ENCODE peak calls at places on chromosomes 7 and 10, in seven cellular contexts. D is right lobe of liver; Q is effector memory CD4-positive, alpha-beta T cell; J is left ventricle myocardium inferior; C is CD8-positive, alpha-beta T cell; E is CD4-positive, alpha-beta memory T cell; L is HCT116. G is an unnamed sample.

GRCh38 chr10:86851329-86852207 is 95.1 kb downstream of the BMPR1A start:
- DNase-seq in Q (no peak), C (no peak), L (no peak), D (no peak), J (no peak), E (no peak), G (no peak)

GRCh38 chr7:1855396-1856160 is 185.5 kb downstream of the ELFN1 start:
- DNase-seq in E (no peak), Q (no peak), C (no peak), D (peak; percentile 47), J (peak; percentile 7), L (no peak), G (no peak)

GRCh38 chr7:14418633-14419032 is 429.2 kb upstream of the ETV1 start:
- DNase-seq in L (no peak), C (no peak), D (no peak), E (no peak), Q (no peak), J (no peak), G (no peak)

GRCh38 chr7:20684581-20684980 is 69.1 kb downstream of the ABCB5 start:
- DNase-seq in E (no peak), L (no peak), D (no peak), J (no peak), Q (no peak), C (no peak), G (no peak)

GRCh38 chr7:38411404-38411803 is 138.0 kb upstream of the TARP start:
- DNase-seq in C (no peak), J (no peak), Q (no peak), L (peak; percentile 21), E (no peak), D (no peak), G (peak; percentile 72)

GRCh38 chr7:48992816-48993215 is 68.5 kb downstream of the CDC14C start:
- DNase-seq in C (no peak), E (no peak), Q (no peak), D (no peak), L (no peak), J (no peak), G (no peak)

GRCh38 chr10:69962746-69963135 is 89.9 kb upstream of the MACROH2A2 start:
- DNase-seq in E (no peak), Q (no peak), C (no peak), D (no peak), L (no peak), J (no peak), G (no peak)

GRCh38 chr10:99621454-99622246 is 1.4 kb upstream of the SLC25A28 start:
- DNase-seq in D (no peak), Q (no peak), L (no peak), E (no peak), J (no peak), C (no peak), G (no peak)

GRCh38 chr10:124151466-124152095 is 58.2 kb upstream of the CHST15 start:
- DNase-seq in J (no peak), E (no peak), C (no peak), L (no peak), Q (no peak), D (no peak), G (peak; percentile 56)

GRCh38 chr10:5480162-5480931 is 19.0 kb downstream of the CALML5 start:
- DNase-seq in C (no peak), E (no peak), L (no peak), Q (no peak), J (no peak), D (no peak), G (peak; percentile 22)

GRCh38 chr10:79349766-79350406 is 2.6 kb downstream of the PPIF start:
- DNase-seq in Q (no peak), D (no peak), E (no peak), J (no peak), C (no peak), L (no peak), G (no peak)

GRCh38 chr10:8070440-8070839 is 16.0 kb downstream of the GATA3 start:
- DNase-seq in J (no peak), E (no peak), C (no peak), D (no peak), L (no peak), Q (no peak), G (no peak)

GRCh38 chr10:32985781-32986350 is 27.8 kb upstream of the ITGB1 start:
- DNase-seq in D (no peak), Q (no peak), J (no peak), C (no peak), L (no peak), E (no peak), G (no peak)

GRCh38 chr7:127598318-127598717 is 4.8 kb downstream of the FSCN3 start:
- DNase-seq in Q (no peak), D (no peak), J (no peak), L (peak; percentile 49), E (no peak), C (no peak), G (peak; percentile 93)

GRCh38 chr10:5615263-5615820 is 51.1 kb downstream of the ASB13 start:
- DNase-seq in Q (no peak), L (no peak), D (peak; percentile 25), C (no peak), E (no peak), J (no peak), G (no peak)

GRCh38 chr7:128357366-128357662 is 4.2 kb downstream of the PRRT4 start:
- DNase-seq in Q (no peak), J (no peak), D (no peak), C (no peak), L (no peak), E (no peak), G (no peak)

GRCh38 chr10:50324680-50325393 is 73.5 kb upstream of the ASAH2 start:
- DNase-seq in D (no peak), E (no peak), C (no peak), Q (no peak), L (no peak), J (no peak), G (no peak)

GRCh38 chr7:20323587-20323986 is 7.1 kb upstream of the ITGB8 start:
- DNase-seq in C (no peak), E (no peak), D (no peak), J (no peak), Q (no peak), L (no peak), G (no peak)

GRCh38 chr10:88457680-88458079 is 125.4 kb downstream of the RNLS start:
- DNase-seq in Q (no peak), L (no peak), D (no peak), J (no peak), E (no peak), C (no peak), G (no peak)

GRCh38 chr7:144818516-144818915 is 17.3 kb downstream of the TPK1 start:
- DNase-seq in L (no peak), D (no peak), E (peak; percentile 72), Q (peak; percentile 49), J (no peak), C (peak; percentile 39), G (no peak)

GRCh38 chr7:144819566-144819965 is 16.3 kb downstream of the TPK1 start:
- DNase-seq in E (no peak), Q (no peak), D (no peak), L (no peak), C (no peak), J (no peak), G (no peak)

GRCh38 chr7:144814326-144814725 is 21.5 kb downstream of the TPK1 start:
- DNase-seq in E (no peak), C (no peak), Q (no peak), D (no peak), L (no peak), J (no peak), G (no peak)

GRCh38 chr7:144820557-144820956 is 15.3 kb downstream of the TPK1 start:
- DNase-seq in Q (no peak), J (no peak), D (no peak), L (no peak), C (no peak), E (peak; percentile 30), G (no peak)

DNA sequence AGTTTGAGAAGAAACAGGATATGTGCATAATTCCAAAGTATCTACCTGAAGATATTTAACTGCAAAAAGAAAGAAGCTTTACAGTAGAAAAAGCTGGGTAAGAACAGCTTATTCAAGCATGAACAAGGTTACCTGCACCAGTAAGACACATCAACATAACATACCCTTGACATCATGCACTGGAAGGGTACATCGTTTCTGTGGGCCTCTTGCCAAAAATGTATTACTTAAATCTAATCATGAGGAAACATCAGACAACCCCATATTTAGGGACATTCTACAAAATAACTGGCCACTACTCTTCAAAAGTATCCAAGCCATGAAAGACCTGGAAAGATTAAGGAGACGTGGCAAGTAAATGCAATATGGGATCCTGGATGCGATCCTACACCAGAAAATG is 18.9 kb downstream of the TPK1 start:
- DNase-seq in C (no peak), J (no peak), D (no peak), L (no peak), E (no peak), Q (no peak), G (no peak)
- H3K4me1 ChIP-seq in C (peaks cover 60% of the 10 kb centered on the region), J (peaks cover 14% of the 10 kb centered on the region), D (no peaks in the 10 kb centered on the region), L (peaks cover 2% of the 10 kb centered on the region), E (peaks cover 72% of the 10 kb centered on the region), Q (peaks cover 47% of the 10 kb centered on the region), G (peaks cover 1% of the 10 kb centered on the region)

GRCh38 chr7:35652124-35652523 is 42.8 kb downstream of the HERPUD2 start:
- DNase-seq in D (no peak), J (no peak), C (no peak), Q (no peak), E (peak; percentile 46), L (no peak), G (no peak)

GRCh38 chr7:35658602-35659201 is 36.2 kb downstream of the HERPUD2 start:
- DNase-seq in C (no peak), D (no peak), L (no peak), J (no peak), Q (no peak), E (no peak), G (no peak)

GRCh38 chr7:35657125-35657524 is 37.8 kb downstream of the HERPUD2 start:
- DNase-seq in E (no peak), C (no peak), L (no peak), J (no peak), D (no peak), Q (no peak), G (no peak)
- H3K4me1 ChIP-seq in E (peaks cover 49% of the 10 kb centered on the region), C (peaks cover 16% of the 10 kb centered on the region), L (no peaks in the 10 kb centered on the region), J (peaks cover under 1% of the 10 kb centered on the region), D (no peaks in the 10 kb centered on the region), Q (no peaks in the 10 kb centered on the region), G (no peaks in the 10 kb centered on the region)

DNA sequence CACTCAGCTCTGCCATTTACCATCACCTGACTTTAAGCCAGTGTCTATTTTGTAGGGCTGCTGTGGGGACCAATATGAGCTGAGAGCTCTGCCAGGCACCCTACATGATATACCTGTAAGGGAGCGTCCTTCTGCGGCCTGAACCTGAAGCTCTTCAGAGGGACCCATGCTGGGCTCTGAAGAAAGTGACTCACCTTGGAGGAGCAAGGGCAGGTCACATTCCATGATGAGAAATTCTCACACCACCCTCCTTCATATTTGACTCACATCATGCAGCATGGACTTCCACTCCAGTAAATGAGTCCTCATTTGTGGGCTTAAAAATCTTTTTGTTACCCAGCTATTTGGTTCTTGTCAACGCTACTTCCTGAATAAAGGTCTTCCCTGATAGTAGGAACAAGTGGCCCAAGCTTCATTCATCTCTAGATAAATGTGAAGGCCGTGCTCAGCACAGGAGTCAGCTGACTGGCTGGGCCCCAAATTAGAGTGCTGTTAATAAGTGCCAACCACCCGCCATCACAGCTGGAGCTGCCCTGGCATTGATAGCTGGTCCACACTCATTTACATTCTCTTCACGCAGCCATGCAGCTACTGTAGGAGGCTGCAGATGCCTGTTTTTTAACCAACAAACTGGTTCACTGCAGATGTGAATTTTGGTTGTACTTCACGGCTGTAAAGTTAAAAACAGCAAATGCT is 78.4 kb downstream of the RNF216 start:
- DNase-seq in E (no peak), L (peak; percentile 24), D (no peak), J (peak; percentile 61), C (no peak), Q (no peak), G (no peak)
- H3K4me1 ChIP-seq in E (peaks cover 48% of the 10 kb centered on the region), L (peaks cover 18% of the 10 kb centered on the region), D (peaks cover 8% of the 10 kb centered on the region), J (peaks cover 66% of the 10 kb centered on the region), C (peaks cover 42% of the 10 kb centered on the region), Q (peaks cover 37% of the 10 kb centered on the region), G (peaks cover 15% of the 10 kb centered on the region)

GRCh38 chr7:130560972-130561371 is 69.1 kb downstream of the MEST start:
- DNase-seq in J (no peak), D (no peak), Q (no peak), C (no peak), E (no peak), L (peak; percentile 26), G (no peak)
- H3K4me1 ChIP-seq in J (peaks cover 19% of the 10 kb centered on the region), D (no peaks in the 10 kb centered on the region), Q (no peaks in the 10 kb centered on the region), C (no peaks in the 10 kb centered on the region), E (no peaks in the 10 kb centered on the region), L (no peaks in the 10 kb centered on the region), G (no peaks in the 10 kb centered on the region)